ENCODE peak calls at places on chromosomes 3 and 15, in nine cellular contexts. One of them, this sample, is unnamed.

GRCh38 chr15:73357999-73358665 is 10.6 kb downstream of the HCN4 start:
- DNase-seq in tibial artery: no peak
- DNase-seq in epithelial cell of esophagus: no peak
- DNase-seq in progenitor cell of endocrine pancreas: peak; percentile 30
- DNase-seq in GM23338: no peak
- DNase-seq in osteocyte: no peak
- DNase-seq in psoas muscle: no peak
- DNase-seq in astrocyte of the spinal cord: no peak
- DNase-seq in cardiac muscle cell: no peak
- DNase-seq in this sample: no peak

GRCh38 chr15:88454231-88454630 is 13.0 kb downstream of the MRPL46 start:
- DNase-seq in tibial artery: no peak
- DNase-seq in epithelial cell of esophagus: no peak
- DNase-seq in progenitor cell of endocrine pancreas: no peak
- DNase-seq in GM23338: no peak
- DNase-seq in osteocyte: no peak
- DNase-seq in psoas muscle: no peak
- DNase-seq in astrocyte of the spinal cord: no peak
- DNase-seq in cardiac muscle cell: no peak
- DNase-seq in this sample: no peak

GRCh38 chr3:46904303-46905190 is 27.0 kb downstream of the PTH1R start:
- DNase-seq in tibial artery: peak; percentile 65
- DNase-seq in epithelial cell of esophagus: no peak
- DNase-seq in progenitor cell of endocrine pancreas: no peak
- DNase-seq in GM23338: no peak
- DNase-seq in osteocyte: no peak
- DNase-seq in psoas muscle: peak; percentile 16
- DNase-seq in astrocyte of the spinal cord: no peak
- DNase-seq in cardiac muscle cell: no peak
- DNase-seq in this sample: no peak

GRCh38 chr3:52194541-52195296 is 3.2 kb upstream of the ALAS1 start:
- DNase-seq in tibial artery: no peak
- DNase-seq in epithelial cell of esophagus: no peak
- DNase-seq in progenitor cell of endocrine pancreas: no peak
- DNase-seq in GM23338: no peak
- DNase-seq in osteocyte: no peak
- DNase-seq in psoas muscle: peak; percentile 33
- DNase-seq in astrocyte of the spinal cord: no peak
- DNase-seq in cardiac muscle cell: peak; percentile 31
- DNase-seq in this sample: no peak

GRCh38 chr3:193971268-193971751 is 164.6 kb upstream of the HES1 start:
- DNase-seq in tibial artery: no peak
- DNase-seq in epithelial cell of esophagus: peak; percentile 68
- DNase-seq in progenitor cell of endocrine pancreas: no peak
- DNase-seq in GM23338: no peak
- DNase-seq in osteocyte: no peak
- DNase-seq in psoas muscle: no peak
- DNase-seq in astrocyte of the spinal cord: peak; percentile 79
- DNase-seq in cardiac muscle cell: no peak
- DNase-seq in this sample: peak; percentile 71

GRCh38 chr3:79019137-79019923 is 748.5 kb downstream of the ROBO1 start:
- DNase-seq in tibial artery: peak; percentile 89
- DNase-seq in epithelial cell of esophagus: peak; percentile 95
- DNase-seq in progenitor cell of endocrine pancreas: peak; percentile 49
- DNase-seq in GM23338: peak; percentile 93
- DNase-seq in osteocyte: peak; percentile 93
- DNase-seq in psoas muscle: peak; percentile 75
- DNase-seq in astrocyte of the spinal cord: peak; percentile 96
- DNase-seq in cardiac muscle cell: peak; percentile 92
- DNase-seq in this sample: peak; percentile 95

GRCh38 chr15:70362911-70363310 is 265.2 kb upstream of the TLE3 start:
- DNase-seq in tibial artery: peak; percentile 63
- DNase-seq in epithelial cell of esophagus: peak; percentile 5
- DNase-seq in progenitor cell of endocrine pancreas: no peak
- DNase-seq in GM23338: peak; percentile 72
- DNase-seq in osteocyte: peak; percentile 79
- DNase-seq in psoas muscle: peak; percentile 29
- DNase-seq in astrocyte of the spinal cord: peak; percentile 22
- DNase-seq in cardiac muscle cell: peak; percentile 75
- DNase-seq in this sample: peak; percentile 34

GRCh38 chr3:165078293-165078692 is at the start of gene SI:
- DNase-seq in tibial artery: no peak
- DNase-seq in epithelial cell of esophagus: no peak
- DNase-seq in progenitor cell of endocrine pancreas: no peak
- DNase-seq in GM23338: no peak
- DNase-seq in osteocyte: no peak
- DNase-seq in psoas muscle: no peak
- DNase-seq in astrocyte of the spinal cord: no peak
- DNase-seq in cardiac muscle cell: no peak
- DNase-seq in this sample: no peak

GRCh38 chr3:59046839-59047238 is 3.0 kb downstream of the CFAP20DC start:
- DNase-seq in tibial artery: no peak
- DNase-seq in epithelial cell of esophagus: peak; percentile 42
- DNase-seq in progenitor cell of endocrine pancreas: no peak
- DNase-seq in GM23338: no peak
- DNase-seq in osteocyte: no peak
- DNase-seq in psoas muscle: no peak
- DNase-seq in astrocyte of the spinal cord: no peak
- DNase-seq in cardiac muscle cell: no peak
- DNase-seq in this sample: no peak

GRCh38 chr3:81947359-81947758 is 185.9 kb upstream of the GBE1 start:
- DNase-seq in tibial artery: no peak
- DNase-seq in epithelial cell of esophagus: no peak
- DNase-seq in progenitor cell of endocrine pancreas: no peak
- DNase-seq in GM23338: no peak
- DNase-seq in osteocyte: no peak
- DNase-seq in psoas muscle: no peak
- DNase-seq in astrocyte of the spinal cord: no peak
- DNase-seq in cardiac muscle cell: no peak
- DNase-seq in this sample: peak; percentile 3

GRCh38 chr15:85706779-85707518 is 87.8 kb downstream of the KLHL25 start:
- DNase-seq in tibial artery: no peak
- DNase-seq in epithelial cell of esophagus: no peak
- DNase-seq in progenitor cell of endocrine pancreas: no peak
- DNase-seq in GM23338: no peak
- DNase-seq in osteocyte: no peak
- DNase-seq in psoas muscle: no peak
- DNase-seq in astrocyte of the spinal cord: peak; percentile 62
- DNase-seq in cardiac muscle cell: no peak
- DNase-seq in this sample: no peak

DNA sequence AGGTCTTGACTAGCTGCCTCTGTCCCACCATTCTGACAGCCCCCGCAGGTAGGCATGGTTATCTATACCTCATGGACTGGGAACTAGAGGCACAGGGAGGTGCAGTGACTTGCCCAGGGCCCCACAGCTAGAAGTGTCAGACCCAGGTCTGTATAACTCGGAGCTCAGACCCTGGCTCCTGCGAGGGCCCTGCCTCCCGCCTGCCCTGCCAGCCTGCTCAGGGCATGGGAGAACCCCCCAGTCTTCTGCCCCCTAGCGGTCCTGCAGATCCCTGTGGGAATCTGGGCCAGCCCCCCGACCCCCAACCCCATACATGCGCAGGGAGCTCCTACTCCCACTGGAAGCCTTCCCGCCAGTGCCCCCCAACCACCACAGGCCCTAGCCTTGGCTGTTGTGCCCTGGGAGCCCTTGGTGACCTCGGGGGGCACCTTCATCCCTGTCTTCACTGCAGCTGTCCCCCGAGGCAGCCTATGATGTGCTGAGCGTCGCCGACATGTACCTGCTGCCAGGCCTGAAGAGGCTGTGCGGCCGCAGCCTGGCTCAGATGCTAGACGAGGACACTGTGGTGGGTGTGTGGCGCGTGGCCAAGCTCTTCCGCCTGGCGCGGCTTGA is 6.9 kb downstream of the ABTB1 start:
- DNase-seq in tibial artery: peak; percentile 56
- DNase-seq in epithelial cell of esophagus: no peak
- DNase-seq in progenitor cell of endocrine pancreas: no peak
- DNase-seq in GM23338: peak; percentile 68
- DNase-seq in osteocyte: peak; percentile 74
- DNase-seq in psoas muscle: no peak
- DNase-seq in astrocyte of the spinal cord: no peak
- DNase-seq in cardiac muscle cell: no peak
- DNase-seq in this sample: no peak
- TF ChIP-seq CTCF in tibial artery: no peak
- TF ChIP-seq CTCF in epithelial cell of esophagus: no peak
- TF ChIP-seq CTCF in progenitor cell of endocrine pancreas: peak; percentile 21
- TF ChIP-seq CTCF in GM23338: peak; percentile 57
- TF ChIP-seq CTCF in osteocyte: peak; percentile 13
- TF ChIP-seq CTCF in psoas muscle: no peak
- TF ChIP-seq CTCF in astrocyte of the spinal cord: peak; percentile 10
- TF ChIP-seq CTCF in cardiac muscle cell: peak; percentile 13
- TF ChIP-seq CTCF in this sample: no peak

DNA sequence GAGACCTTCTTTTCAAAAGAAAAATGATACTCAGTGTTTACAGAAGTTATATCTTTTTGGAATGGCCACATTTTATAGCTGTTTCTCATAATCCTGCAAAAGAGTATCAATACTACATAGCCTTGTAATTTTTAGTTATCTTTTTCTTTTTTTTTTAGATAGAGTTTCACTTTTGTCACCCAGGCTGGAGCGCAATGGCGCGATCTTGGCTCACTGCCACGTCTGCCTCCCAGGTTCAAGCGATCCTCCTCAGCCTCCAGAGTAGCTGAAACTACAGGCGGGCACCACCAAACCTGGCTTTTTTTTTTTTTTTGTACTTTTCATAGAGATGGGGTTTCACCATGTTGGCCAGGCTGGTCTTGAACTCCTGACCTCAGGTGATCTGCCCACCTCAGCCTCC is 53.6 kb downstream of the ANKRD28 start:
- DNase-seq in tibial artery: no peak
- DNase-seq in epithelial cell of esophagus: no peak
- DNase-seq in progenitor cell of endocrine pancreas: no peak
- DNase-seq in GM23338: no peak
- DNase-seq in osteocyte: no peak
- DNase-seq in psoas muscle: no peak
- DNase-seq in astrocyte of the spinal cord: no peak
- DNase-seq in cardiac muscle cell: no peak
- DNase-seq in this sample: no peak
- TF ChIP-seq CTCF in tibial artery: no peak
- TF ChIP-seq CTCF in epithelial cell of esophagus: no peak
- TF ChIP-seq CTCF in progenitor cell of endocrine pancreas: no peak
- TF ChIP-seq CTCF in GM23338: no peak
- TF ChIP-seq CTCF in osteocyte: no peak
- TF ChIP-seq CTCF in psoas muscle: no peak
- TF ChIP-seq CTCF in astrocyte of the spinal cord: no peak
- TF ChIP-seq CTCF in cardiac muscle cell: no peak
- TF ChIP-seq CTCF in this sample: no peak

GRCh38 chr3:179068779-179069530 is 2.7 kb downstream of the ZMAT3 start:
- DNase-seq in tibial artery: no peak
- DNase-seq in epithelial cell of esophagus: peak; percentile 43
- DNase-seq in progenitor cell of endocrine pancreas: no peak
- DNase-seq in GM23338: peak; percentile 50
- DNase-seq in osteocyte: no peak
- DNase-seq in psoas muscle: no peak
- DNase-seq in astrocyte of the spinal cord: peak; percentile 23
- DNase-seq in cardiac muscle cell: peak; percentile 17
- DNase-seq in this sample: peak; percentile 47
- TF ChIP-seq CTCF in tibial artery: no peak
- TF ChIP-seq CTCF in epithelial cell of esophagus: peak; percentile 47
- TF ChIP-seq CTCF in progenitor cell of endocrine pancreas: peak; percentile 36
- TF ChIP-seq CTCF in GM23338: peak; percentile 68
- TF ChIP-seq CTCF in osteocyte: peak; percentile 48
- TF ChIP-seq CTCF in psoas muscle: no peak
- TF ChIP-seq CTCF in astrocyte of the spinal cord: peak; percentile 49
- TF ChIP-seq CTCF in cardiac muscle cell: peak; percentile 60
- TF ChIP-seq CTCF in this sample: peak; percentile 45

GRCh38 chr3:55609230-55610100 is 122.4 kb upstream of the WNT5A start:
- DNase-seq in tibial artery: no peak
- DNase-seq in epithelial cell of esophagus: no peak
- DNase-seq in progenitor cell of endocrine pancreas: no peak
- DNase-seq in GM23338: peak; percentile 79
- DNase-seq in osteocyte: no peak
- DNase-seq in psoas muscle: no peak
- DNase-seq in astrocyte of the spinal cord: no peak
- DNase-seq in cardiac muscle cell: no peak
- DNase-seq in this sample: no peak
- TF ChIP-seq CTCF in tibial artery: no peak
- TF ChIP-seq CTCF in epithelial cell of esophagus: no peak
- TF ChIP-seq CTCF in progenitor cell of endocrine pancreas: no peak
- TF ChIP-seq CTCF in GM23338: peak; percentile 83
- TF ChIP-seq CTCF in osteocyte: no peak
- TF ChIP-seq CTCF in psoas muscle: no peak
- TF ChIP-seq CTCF in astrocyte of the spinal cord: no peak
- TF ChIP-seq CTCF in cardiac muscle cell: no peak
- TF ChIP-seq CTCF in this sample: no peak